ENCODE peak calls at places on chromosomes 12 and 14, in four cellular contexts. A is psoas muscle, T is AG04450, N is NB4. E is an unnamed sample.

GRCh38 chr14:34718750-34719304 is 4.4 kb upstream of the CFL2 start:
- DNase-seq in A (no peak), T (no peak), N (no peak), E (peak; percentile 28)

GRCh38 chr14:21026988-21027315 is 2.1 kb upstream of the NDRG2 start:
- DNase-seq in A (peak; percentile 76), T (no peak), N (no peak), E (no peak)

GRCh38 chr12:94779520-94779919 is 129.2 kb upstream of the TMCC3 start:
- DNase-seq in A (no peak), T (no peak), N (no peak), E (peak; percentile 87)

GRCh38 chr12:1660304-1661187 is 30.3 kb upstream of the ADIPOR2 start:
- DNase-seq in A (peak; percentile 66), T (no peak), N (peak; percentile 64), E (peak; percentile 37)

GRCh38 chr14:30528119-30528518 is 30.8 kb upstream of the G2E3 start:
- DNase-seq in A (no peak), T (no peak), N (no peak), E (no peak)

GRCh38 chr12:128178971-128179370 is 88.0 kb upstream of the TMEM132C start:
- DNase-seq in A (no peak), T (no peak), N (no peak), E (no peak)

GRCh38 chr12:126355346-126355745 is 1290.1 kb downstream of the AACS start:
- DNase-seq in A (no peak), T (no peak), N (no peak), E (no peak)

GRCh38 chr12:116478243-116478773 is 80.9 kb upstream of the MAP1LC3B2 start:
- DNase-seq in A (no peak), T (no peak), N (no peak), E (no peak)

GRCh38 chr14:77707355-77707723 is 484 bp downstream of the ALKBH1 start:
- DNase-seq in A (no peak), T (peak; percentile 15), N (peak; percentile 56), E (peak; percentile 60)

GRCh38 chr12:11812558-11813421 is 163.3 kb downstream of the ETV6 start:
- DNase-seq in A (no peak), T (no peak), N (peak; percentile 79), E (peak; percentile 21)

GRCh38 chr12:42326466-42327226 is 679 bp downstream of the PPHLN1 start:
- DNase-seq in A (no peak), T (no peak), N (peak; percentile 38), E (peak; percentile 43)

GRCh38 chr12:84732941-84733340 is 179.7 kb downstream of the SLC6A15 start:
- DNase-seq in A (no peak), T (no peak), N (no peak), E (no peak)

GRCh38 chr12:21849878-21850277 is 75.4 kb upstream of the KCNJ8 start:
- DNase-seq in A (no peak), T (no peak), N (no peak), E (no peak)

GRCh38 chr14:52692248-52692962 is 3.0 kb downstream of the ERO1A start:
- DNase-seq in A (no peak), T (no peak), N (peak; percentile 80), E (peak; percentile 62)

GRCh38 chr12:96985515-96986362 is 78.7 kb downstream of the NEDD1 start:
- DNase-seq in A (peak; percentile 47), T (no peak), N (peak; percentile 31), E (no peak)

GRCh38 chr14:100858838-100859220 is 32.9 kb downstream of the MEG3 start:
- DNase-seq in A (peak; percentile 23), T (no peak), N (no peak), E (no peak)

GRCh38 chr12:3034067-3034750 is 43.0 kb upstream of the TSPAN9 start:
- DNase-seq in A (peak; percentile 90), T (peak; percentile 44), N (peak; percentile 70), E (peak; percentile 59)

GRCh38 chr14:61475316-61475715 is 153.9 kb downstream of the PRKCH start:
- DNase-seq in A (no peak), T (peak; percentile 43), N (peak; percentile 83), E (peak; percentile 87)

GRCh38 chr14:105065280-105066228 is at the start of gene GPR132:
- DNase-seq in A (peak; percentile 68), T (no peak), N (peak; percentile 98), E (no peak)

GRCh38 chr14:78985668-78986073 is 815.5 kb downstream of the NRXN3 start:
- DNase-seq in A (no peak), T (no peak), N (no peak), E (peak; percentile 64)
- H3K4me3 ChIP-seq in A (no peak overlapping the region), T (no peak overlapping the region), N (no peak overlapping the region), E (no peak overlapping the region)

DNA sequence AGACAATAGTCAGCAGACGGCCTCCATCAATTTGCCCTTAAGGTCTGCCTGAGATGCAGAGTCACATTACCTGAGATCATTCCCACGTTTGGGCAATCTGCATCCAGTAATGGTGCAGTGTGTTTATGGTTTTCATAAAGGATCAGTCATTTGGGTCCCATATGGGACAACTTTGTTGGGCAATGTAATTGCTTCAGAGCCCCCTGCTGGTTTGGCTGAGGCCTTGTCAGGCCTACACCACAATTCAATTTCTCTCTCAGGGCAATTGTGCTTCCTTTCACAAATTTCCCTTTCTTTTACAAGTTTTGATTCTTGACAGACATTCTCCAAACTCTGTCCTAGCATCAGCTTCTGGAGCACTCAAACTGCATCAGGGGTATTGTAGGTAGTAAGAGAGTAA is 191.2 kb upstream of the SSTR1 start:
- DNase-seq in A (no peak), T (no peak), N (peak; percentile 13), E (no peak)
- TF ChIP-seq CTCF in A (no peak), T (peak; percentile 33), N (peak; percentile 41), E (no peak)

DNA sequence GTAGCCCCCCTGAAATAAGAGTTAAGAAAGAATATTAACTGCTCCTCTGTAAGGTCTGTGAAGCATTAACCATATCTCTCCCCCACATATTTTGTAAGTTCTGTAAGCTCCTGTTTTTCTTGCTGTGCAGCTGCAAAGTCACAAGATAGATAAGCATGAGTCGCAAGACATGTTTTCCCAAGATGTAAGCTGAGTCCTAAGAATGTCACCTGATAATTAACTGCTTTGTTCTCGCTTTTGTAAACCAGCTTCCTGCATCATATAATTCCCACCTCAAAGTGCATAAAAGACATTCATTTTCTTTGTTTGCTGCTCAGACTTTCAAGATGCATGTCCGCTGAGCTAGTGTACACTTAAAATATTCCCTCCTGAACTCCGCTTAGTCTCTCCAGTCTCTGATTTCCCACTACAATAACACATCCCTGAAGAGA is 27.0 kb upstream of the PHC1 start:
- DNase-seq in A (no peak), T (no peak), N (peak; percentile 12), E (peak; percentile 16)
- H3K4me3 ChIP-seq in A (no peak overlapping the region), T (no peak overlapping the region), N (no peak overlapping the region), E (no peak overlapping the region)

GRCh38 chr12:105262461-105263184 is 26.6 kb upstream of the APPL2 start:
- DNase-seq in A (no peak), T (no peak), N (no peak), E (no peak)
- TF ChIP-seq CTCF in A (no peak), T (no peak), N (no peak), E (no peak)

GRCh38 chr12:65666876-65667275 is 157.4 kb upstream of the HMGA2 start:
- DNase-seq in A (no peak), T (no peak), N (no peak), E (peak; percentile 70)

GRCh38 chr12:65663097-65663496 is 161.2 kb upstream of the HMGA2 start:
- DNase-seq in A (no peak), T (no peak), N (no peak), E (no peak)

GRCh38 chr12:65665817-65666216 is 158.5 kb upstream of the HMGA2 start:
- DNase-seq in A (no peak), T (no peak), N (no peak), E (no peak)

GRCh38 chr12:65663648-65664047 is 160.6 kb upstream of the HMGA2 start:
- DNase-seq in A (no peak), T (no peak), N (no peak), E (no peak)

DNA sequence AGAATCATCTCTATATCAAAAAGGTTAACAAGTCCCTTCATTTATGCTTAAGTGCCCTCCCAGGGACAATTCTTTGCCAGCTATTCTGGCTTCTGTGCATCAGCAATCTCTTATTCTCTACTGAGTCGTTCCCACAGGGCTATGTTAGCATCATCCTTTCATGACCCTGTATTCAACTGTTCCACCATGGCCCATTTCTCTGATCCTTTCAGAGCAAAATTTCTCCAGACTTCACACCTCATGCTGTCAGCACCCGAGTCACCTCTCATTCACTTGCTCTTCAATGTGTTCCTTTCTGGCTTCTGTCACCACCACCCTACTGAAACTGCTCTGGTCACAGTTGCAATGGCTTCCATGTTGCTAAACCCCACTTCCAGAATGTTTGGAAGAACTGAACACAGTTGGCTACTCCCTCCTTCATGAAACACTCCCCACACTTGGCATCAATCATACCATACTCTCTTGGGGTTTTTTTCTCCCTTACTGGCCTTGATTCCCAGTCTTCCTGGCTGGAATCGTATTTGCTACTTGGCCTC is 159.5 kb upstream of the HMGA2 start:
- DNase-seq in A (no peak), T (no peak), N (no peak), E (no peak)
- H3K4me3 ChIP-seq in A (no peak overlapping the region), T (no peak overlapping the region), N (no peak overlapping the region), E (no peak overlapping the region)

GRCh38 chr12:68364893-68365725 is 32.9 kb upstream of the MDM1 start:
- DNase-seq in A (peak; percentile 94), T (peak; percentile 96), N (peak; percentile 100), E (peak; percentile 97)
- TF ChIP-seq CTCF in A (no peak), T (no peak), N (no peak), E (no peak)

DNA sequence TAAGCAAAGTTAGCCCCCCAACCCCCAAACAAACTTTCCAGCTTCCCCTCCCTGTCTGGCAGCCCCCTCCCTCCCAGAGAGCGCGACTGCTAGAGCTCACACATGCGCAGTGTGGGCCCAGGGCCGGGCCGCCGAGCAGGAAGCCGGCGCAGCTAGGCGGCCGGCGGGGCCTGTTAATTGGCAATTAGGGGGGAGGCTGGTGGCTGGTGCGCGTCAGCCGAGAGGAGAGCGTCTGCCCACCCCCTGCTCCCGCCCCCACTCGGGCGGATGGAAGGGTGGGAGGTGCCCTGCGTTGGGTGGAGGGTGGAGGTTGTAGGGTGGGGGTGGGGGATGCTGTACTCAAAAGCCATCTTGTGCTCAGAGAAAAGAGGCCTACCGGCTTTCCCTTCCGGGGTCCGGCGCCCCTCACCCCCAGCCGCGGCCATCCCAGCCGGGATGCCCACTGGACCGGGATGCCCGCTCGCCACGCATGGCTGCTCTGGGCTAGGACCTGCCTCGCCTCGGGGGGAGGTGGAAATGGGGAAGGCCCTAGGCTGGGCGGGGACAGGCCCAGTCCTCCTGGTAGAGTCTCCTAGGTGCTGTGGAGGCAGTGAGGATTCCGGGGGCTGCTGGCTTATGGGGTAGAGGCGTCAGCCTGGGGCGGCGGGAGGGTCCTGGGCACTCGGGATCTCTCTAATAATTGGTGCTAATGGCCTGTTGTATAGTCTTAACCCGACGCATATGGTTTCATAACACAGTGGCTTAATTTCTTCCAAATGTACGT is 9.2 kb downstream of the HOXC8 start:
- DNase-seq in A (peak; percentile 96), T (no peak), N (peak; percentile 96), E (peak; percentile 62)
- H3K4me3 ChIP-seq in A (peak overlapping the region; percentile 77), T (peak overlapping the region; percentile 40), N (peak overlapping the region; percentile 83), E (peak overlapping the region; percentile 58)

GRCh38 chr12:104828015-104828414 is 130.1 kb downstream of the SLC41A2 start:
- DNase-seq in A (peak; percentile 28), T (no peak), N (no peak), E (no peak)

GRCh38 chr12:104823985-104824441 is 134.1 kb downstream of the SLC41A2 start:
- DNase-seq in A (peak; percentile 41), T (no peak), N (peak; percentile 25), E (no peak)

GRCh38 chr12:104827587-104827986 is 130.5 kb downstream of the SLC41A2 start:
- DNase-seq in A (no peak), T (no peak), N (no peak), E (no peak)

GRCh38 chr12:104825408-104825807 is 132.7 kb downstream of the SLC41A2 start:
- DNase-seq in A (no peak), T (no peak), N (peak; percentile 44), E (no peak)
- TF ChIP-seq CTCF in A (no peak), T (peak; percentile 41), N (peak; percentile 33), E (peak; percentile 17)

E was measured in fibroblast of the aortic adventitia.